ENCODE peak calls at places on chromosomes 12 and 14, in nine cellular contexts. One of them, this sample, is unnamed.

GRCh38 chr14:94906991-94907587 is 137.2 kb upstream of the GSC start:
- DNase-seq in glutamatergic neuron: no peak
- DNase-seq in Daoy: no peak
- DNase-seq in C1 segment of cervical spinal cord: no peak
- DNase-seq in fibroblast of mammary gland: no peak
- DNase-seq in nephron progenitor cell: no peak
- DNase-seq in T-helper 2 cell: no peak
- DNase-seq in retinal pigment epithelial cell: no peak
- DNase-seq in fibroblast of the conjunctiva: no peak
- DNase-seq in this sample: no peak

GRCh38 chr12:91954326-91954725 is 191.3 kb downstream of the BTG1 start:
- DNase-seq in Daoy: no peak
- DNase-seq in C1 segment of cervical spinal cord: no peak
- DNase-seq in nephron progenitor cell: no peak
- DNase-seq in glutamatergic neuron: no peak
- DNase-seq in fibroblast of mammary gland: no peak
- DNase-seq in T-helper 2 cell: no peak
- DNase-seq in retinal pigment epithelial cell: no peak
- DNase-seq in fibroblast of the conjunctiva: no peak
- DNase-seq in this sample: no peak

GRCh38 chr12:72295744-72296143 is 23.6 kb downstream of the TRHDE start:
- DNase-seq in glutamatergic neuron: no peak
- DNase-seq in fibroblast of the conjunctiva: no peak
- DNase-seq in C1 segment of cervical spinal cord: no peak
- DNase-seq in T-helper 2 cell: no peak
- DNase-seq in Daoy: peak; percentile 15
- DNase-seq in retinal pigment epithelial cell: no peak
- DNase-seq in nephron progenitor cell: no peak
- DNase-seq in fibroblast of mammary gland: peak; percentile 44
- DNase-seq in this sample: no peak

GRCh38 chr12:77954156-77954555 is 123.5 kb downstream of the NAV3 start:
- DNase-seq in C1 segment of cervical spinal cord: no peak
- DNase-seq in fibroblast of the conjunctiva: no peak
- DNase-seq in glutamatergic neuron: no peak
- DNase-seq in fibroblast of mammary gland: peak; percentile 52
- DNase-seq in retinal pigment epithelial cell: no peak
- DNase-seq in T-helper 2 cell: no peak
- DNase-seq in nephron progenitor cell: no peak
- DNase-seq in Daoy: no peak
- DNase-seq in this sample: no peak

GRCh38 chr14:24261256-24261968 is 1.6 kb downstream of the TGM1 start:
- DNase-seq in fibroblast of mammary gland: no peak
- DNase-seq in retinal pigment epithelial cell: no peak
- DNase-seq in fibroblast of the conjunctiva: no peak
- DNase-seq in glutamatergic neuron: no peak
- DNase-seq in Daoy: no peak
- DNase-seq in C1 segment of cervical spinal cord: no peak
- DNase-seq in nephron progenitor cell: no peak
- DNase-seq in T-helper 2 cell: no peak
- DNase-seq in this sample: no peak

GRCh38 chr14:22849212-22849819 is 12.9 kb downstream of the MMP14 start:
- DNase-seq in glutamatergic neuron: no peak
- DNase-seq in Daoy: peak; percentile 65
- DNase-seq in T-helper 2 cell: no peak
- DNase-seq in retinal pigment epithelial cell: no peak
- DNase-seq in C1 segment of cervical spinal cord: peak; percentile 26
- DNase-seq in fibroblast of the conjunctiva: peak; percentile 82
- DNase-seq in fibroblast of mammary gland: peak; percentile 87
- DNase-seq in nephron progenitor cell: no peak
- DNase-seq in this sample: no peak

GRCh38 chr12:94140556-94140955 is 7.8 kb upstream of the PLXNC1 start:
- DNase-seq in retinal pigment epithelial cell: no peak
- DNase-seq in C1 segment of cervical spinal cord: no peak
- DNase-seq in T-helper 2 cell: peak; percentile 19
- DNase-seq in fibroblast of the conjunctiva: no peak
- DNase-seq in glutamatergic neuron: peak; percentile 36
- DNase-seq in fibroblast of mammary gland: peak; percentile 30
- DNase-seq in Daoy: peak; percentile 54
- DNase-seq in nephron progenitor cell: peak; percentile 40
- DNase-seq in this sample: peak; percentile 3

GRCh38 chr12:15306605-15307004 is 15.7 kb upstream of the PTPRO start:
- DNase-seq in glutamatergic neuron: no peak
- DNase-seq in Daoy: no peak
- DNase-seq in retinal pigment epithelial cell: no peak
- DNase-seq in nephron progenitor cell: no peak
- DNase-seq in fibroblast of mammary gland: no peak
- DNase-seq in fibroblast of the conjunctiva: no peak
- DNase-seq in T-helper 2 cell: no peak
- DNase-seq in C1 segment of cervical spinal cord: no peak
- DNase-seq in this sample: no peak

GRCh38 chr14:40204441-40205175 is 772.4 kb upstream of the FBXO33 start:
- DNase-seq in Daoy: no peak
- DNase-seq in fibroblast of the conjunctiva: no peak
- DNase-seq in retinal pigment epithelial cell: no peak
- DNase-seq in nephron progenitor cell: peak; percentile 53
- DNase-seq in fibroblast of mammary gland: no peak
- DNase-seq in glutamatergic neuron: no peak
- DNase-seq in T-helper 2 cell: no peak
- DNase-seq in C1 segment of cervical spinal cord: no peak
- DNase-seq in this sample: no peak

GRCh38 chr12:82144505-82144904 is 213.7 kb downstream of the CCDC59 start:
- DNase-seq in glutamatergic neuron: no peak
- DNase-seq in fibroblast of mammary gland: peak; percentile 14
- DNase-seq in nephron progenitor cell: no peak
- DNase-seq in Daoy: no peak
- DNase-seq in fibroblast of the conjunctiva: no peak
- DNase-seq in T-helper 2 cell: no peak
- DNase-seq in C1 segment of cervical spinal cord: no peak
- DNase-seq in retinal pigment epithelial cell: no peak
- DNase-seq in this sample: no peak